ENCODE peak calls at places on chromosomes 2 and 18, in six cellular contexts. One of them, this sample, is unnamed.

GRCh38 chr2:12116228-12116750 is 369.9 kb downstream of the LPIN1 start:
- DNase-seq in IMR-90: no peak
- DNase-seq in endothelial cell of umbilical vein: no peak
- DNase-seq in mammary epithelial cell: no peak
- DNase-seq in PC-3: no peak
- DNase-seq in H9: no peak
- DNase-seq in this sample: no peak

GRCh38 chr2:241584446-241584845 is 25.9 kb downstream of the BOK start:
- DNase-seq in IMR-90: peak; percentile 42
- DNase-seq in PC-3: peak; percentile 36
- DNase-seq in mammary epithelial cell: peak; percentile 16
- DNase-seq in endothelial cell of umbilical vein: no peak
- DNase-seq in H9: no peak
- DNase-seq in this sample: peak; percentile 21

GRCh38 chr2:190466819-190467444 is 58.8 kb downstream of the MFSD6 start:
- DNase-seq in PC-3: peak; percentile 7
- DNase-seq in H9: no peak
- DNase-seq in endothelial cell of umbilical vein: no peak
- DNase-seq in IMR-90: peak; percentile 25
- DNase-seq in mammary epithelial cell: peak; percentile 24
- DNase-seq in this sample: no peak

GRCh38 chr18:35688757-35689156 is 107.2 kb downstream of the GALNT1 start:
- DNase-seq in H9: no peak
- DNase-seq in endothelial cell of umbilical vein: no peak
- DNase-seq in mammary epithelial cell: peak; percentile 57
- DNase-seq in PC-3: no peak
- DNase-seq in IMR-90: no peak
- DNase-seq in this sample: no peak

GRCh38 chr2:165837122-165837521 is 43.1 kb upstream of the GALNT3 start:
- DNase-seq in PC-3: peak; percentile 47
- DNase-seq in H9: no peak
- DNase-seq in mammary epithelial cell: peak; percentile 48
- DNase-seq in endothelial cell of umbilical vein: no peak
- DNase-seq in IMR-90: peak; percentile 66
- DNase-seq in this sample: peak; percentile 45

GRCh38 chr2:129301431-129301913 is 678.0 kb upstream of the RAB6C start:
- DNase-seq in endothelial cell of umbilical vein: no peak
- DNase-seq in IMR-90: no peak
- DNase-seq in mammary epithelial cell: no peak
- DNase-seq in H9: no peak
- DNase-seq in PC-3: no peak
- DNase-seq in this sample: no peak

GRCh38 chr18:25248755-25249154 is 103.2 kb downstream of the ZNF521 start:
- DNase-seq in mammary epithelial cell: no peak
- DNase-seq in IMR-90: peak; percentile 41
- DNase-seq in PC-3: peak; percentile 88
- DNase-seq in endothelial cell of umbilical vein: no peak
- DNase-seq in H9: no peak
- DNase-seq in this sample: no peak

GRCh38 chr2:221771297-221771696 is 199.2 kb upstream of the EPHA4 start:
- DNase-seq in IMR-90: no peak
- DNase-seq in H9: no peak
- DNase-seq in PC-3: no peak
- DNase-seq in mammary epithelial cell: no peak
- DNase-seq in endothelial cell of umbilical vein: no peak
- DNase-seq in this sample: no peak

GRCh38 chr2:202529389-202529788 is 105.4 kb upstream of the FAM117B start:
- DNase-seq in endothelial cell of umbilical vein: peak; percentile 58
- DNase-seq in H9: no peak
- DNase-seq in mammary epithelial cell: peak; percentile 33
- DNase-seq in PC-3: peak; percentile 43
- DNase-seq in IMR-90: peak; percentile 86
- DNase-seq in this sample: no peak

GRCh38 chr2:11121099-11121822 is 34.0 kb upstream of the SLC66A3 start:
- DNase-seq in H9: no peak
- DNase-seq in endothelial cell of umbilical vein: no peak
- DNase-seq in PC-3: no peak
- DNase-seq in mammary epithelial cell: no peak
- DNase-seq in IMR-90: peak; percentile 31
- DNase-seq in this sample: peak; percentile 77

GRCh38 chr18:74951165-74951760 is 257.7 kb downstream of the PTGR3 start:
- DNase-seq in mammary epithelial cell: peak; percentile 87
- DNase-seq in H9: no peak
- DNase-seq in IMR-90: peak; percentile 99
- DNase-seq in endothelial cell of umbilical vein: peak; percentile 98
- DNase-seq in PC-3: peak; percentile 91
- DNase-seq in this sample: peak; percentile 89

GRCh38 chr18:59512025-59512710 is 153.1 kb upstream of the LMAN1 start:
- DNase-seq in IMR-90: no peak
- DNase-seq in mammary epithelial cell: no peak
- DNase-seq in endothelial cell of umbilical vein: no peak
- DNase-seq in H9: no peak
- DNase-seq in PC-3: no peak
- DNase-seq in this sample: no peak

GRCh38 chr18:21134895-21135294 is 23.3 kb upstream of the ROCK1 start:
- DNase-seq in mammary epithelial cell: peak; percentile 20
- DNase-seq in H9: no peak
- DNase-seq in PC-3: peak; percentile 48
- DNase-seq in IMR-90: peak; percentile 7
- DNase-seq in endothelial cell of umbilical vein: peak; percentile 50
- DNase-seq in this sample: peak; percentile 77

DNA sequence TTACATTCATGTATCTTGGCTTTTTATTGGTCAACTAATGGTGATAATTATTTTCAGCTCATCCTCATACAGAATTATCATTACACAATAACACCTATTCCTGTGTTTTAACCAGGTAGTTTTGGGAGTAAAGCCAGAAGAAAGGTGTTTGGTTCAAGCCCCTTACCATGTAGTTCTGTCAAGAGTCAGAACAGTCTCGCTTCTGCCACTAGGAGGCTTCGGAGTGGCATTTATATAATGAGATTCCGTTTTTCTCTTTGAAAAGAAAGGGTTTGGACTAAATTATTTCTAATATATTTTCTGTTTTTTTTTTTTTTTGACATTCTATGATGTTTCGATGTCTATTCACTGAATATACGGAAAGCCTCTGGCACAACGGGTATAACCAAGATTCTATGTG is 217.8 kb downstream of the CDH7 start:
- DNase-seq in PC-3: peak; percentile 24
- DNase-seq in endothelial cell of umbilical vein: no peak
- DNase-seq in H9: no peak
- DNase-seq in mammary epithelial cell: no peak
- DNase-seq in IMR-90: no peak
- DNase-seq in this sample: no peak
- TF ChIP-seq CTCF in PC-3: peak; percentile 69
- TF ChIP-seq CTCF in endothelial cell of umbilical vein: no peak
- TF ChIP-seq CTCF in H9: peak; percentile 76
- TF ChIP-seq CTCF in mammary epithelial cell: no peak
- TF ChIP-seq CTCF in IMR-90: no peak
- TF ChIP-seq CTCF in this sample: no peak

DNA sequence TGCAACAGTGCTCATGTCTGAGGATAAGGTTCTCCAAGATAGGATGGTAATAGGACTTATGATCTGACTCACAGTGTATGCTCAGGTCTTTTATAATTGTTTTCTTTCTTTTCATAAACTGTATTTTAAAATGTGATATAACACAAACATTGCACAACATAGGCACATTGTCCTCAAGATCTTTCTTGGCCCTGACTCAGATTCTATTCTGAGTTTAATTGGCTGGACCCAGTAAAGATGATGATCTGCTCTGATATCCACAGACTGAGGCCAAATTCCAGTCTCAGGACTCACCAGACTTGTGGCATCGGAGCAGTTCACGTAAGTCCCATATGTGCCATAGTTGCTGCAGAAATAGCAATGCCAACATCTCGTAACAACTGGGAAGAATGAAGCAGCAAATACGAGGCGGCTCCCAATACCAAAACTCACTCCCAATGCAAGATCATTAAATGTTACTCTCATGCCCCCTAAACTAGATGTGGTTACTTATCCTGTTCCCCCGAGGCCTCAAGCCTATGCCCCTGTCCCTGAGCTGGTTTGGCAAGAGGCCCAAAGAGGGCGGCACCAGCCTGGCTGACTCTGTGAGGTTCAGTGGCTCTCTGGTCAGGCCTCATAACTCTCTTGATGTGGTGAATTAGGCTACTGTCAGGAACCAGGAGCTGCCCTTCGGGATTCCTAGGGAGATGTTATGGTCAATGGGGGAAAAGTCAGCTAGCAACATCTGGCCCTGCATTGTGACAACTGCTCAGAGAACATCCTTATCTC is 448.8 kb upstream of the SLC14A2 start:
- DNase-seq in H9: no peak
- DNase-seq in mammary epithelial cell: peak; percentile 97
- DNase-seq in IMR-90: peak; percentile 80
- DNase-seq in endothelial cell of umbilical vein: no peak
- DNase-seq in PC-3: peak; percentile 84
- DNase-seq in this sample: peak; percentile 42
- H3K4me2 ChIP-seq in H9: no peak overlapping the region
- H3K4me2 ChIP-seq in mammary epithelial cell: peak overlapping the region; percentile 67
- H3K4me2 ChIP-seq in IMR-90: no peak overlapping the region
- H3K4me2 ChIP-seq in endothelial cell of umbilical vein: no peak overlapping the region
- H3K4me2 ChIP-seq in PC-3: peak overlapping the region; percentile 85
- H3K4me2 ChIP-seq in this sample: peak overlapping the region; percentile 75

GRCh38 chr2:160428425-160428763 is 65.2 kb downstream of the RBMS1 start:
- DNase-seq in mammary epithelial cell: no peak
- DNase-seq in IMR-90: no peak
- DNase-seq in H9: no peak
- DNase-seq in endothelial cell of umbilical vein: no peak
- DNase-seq in PC-3: no peak
- DNase-seq in this sample: no peak

GRCh38 chr2:160425394-160425793 is 68.2 kb downstream of the RBMS1 start:
- DNase-seq in PC-3: no peak
- DNase-seq in mammary epithelial cell: peak; percentile 19
- DNase-seq in endothelial cell of umbilical vein: no peak
- DNase-seq in H9: no peak
- DNase-seq in IMR-90: peak; percentile 81
- DNase-seq in this sample: no peak

GRCh38 chr2:160427629-160428424 is 65.8 kb downstream of the RBMS1 start:
- DNase-seq in mammary epithelial cell: peak; percentile 49
- DNase-seq in H9: no peak
- DNase-seq in PC-3: no peak
- DNase-seq in IMR-90: peak; percentile 87
- DNase-seq in endothelial cell of umbilical vein: peak; percentile 57
- DNase-seq in this sample: no peak

GRCh38 chr2:160426604-160427003 is 67.0 kb downstream of the RBMS1 start:
- DNase-seq in PC-3: no peak
- DNase-seq in IMR-90: no peak
- DNase-seq in endothelial cell of umbilical vein: no peak
- DNase-seq in mammary epithelial cell: no peak
- DNase-seq in H9: no peak
- DNase-seq in this sample: no peak

GRCh38 chr2:160425794-160426193 is 67.8 kb downstream of the RBMS1 start:
- DNase-seq in mammary epithelial cell: no peak
- DNase-seq in H9: no peak
- DNase-seq in endothelial cell of umbilical vein: no peak
- DNase-seq in PC-3: no peak
- DNase-seq in IMR-90: no peak
- DNase-seq in this sample: no peak
- H3K4me1 ChIP-seq in mammary epithelial cell: peaks cover 15% of the 10 kb centered on the region
- H3K4me1 ChIP-seq in H9: no peaks in the 10 kb centered on the region
- H3K4me1 ChIP-seq in endothelial cell of umbilical vein: peaks cover 26% of the 10 kb centered on the region
- H3K4me1 ChIP-seq in PC-3: peaks cover 20% of the 10 kb centered on the region
- H3K4me1 ChIP-seq in IMR-90: peaks cover 11% of the 10 kb centered on the region
- H3K4me1 ChIP-seq in this sample: peaks cover 30% of the 10 kb centered on the region

DNA sequence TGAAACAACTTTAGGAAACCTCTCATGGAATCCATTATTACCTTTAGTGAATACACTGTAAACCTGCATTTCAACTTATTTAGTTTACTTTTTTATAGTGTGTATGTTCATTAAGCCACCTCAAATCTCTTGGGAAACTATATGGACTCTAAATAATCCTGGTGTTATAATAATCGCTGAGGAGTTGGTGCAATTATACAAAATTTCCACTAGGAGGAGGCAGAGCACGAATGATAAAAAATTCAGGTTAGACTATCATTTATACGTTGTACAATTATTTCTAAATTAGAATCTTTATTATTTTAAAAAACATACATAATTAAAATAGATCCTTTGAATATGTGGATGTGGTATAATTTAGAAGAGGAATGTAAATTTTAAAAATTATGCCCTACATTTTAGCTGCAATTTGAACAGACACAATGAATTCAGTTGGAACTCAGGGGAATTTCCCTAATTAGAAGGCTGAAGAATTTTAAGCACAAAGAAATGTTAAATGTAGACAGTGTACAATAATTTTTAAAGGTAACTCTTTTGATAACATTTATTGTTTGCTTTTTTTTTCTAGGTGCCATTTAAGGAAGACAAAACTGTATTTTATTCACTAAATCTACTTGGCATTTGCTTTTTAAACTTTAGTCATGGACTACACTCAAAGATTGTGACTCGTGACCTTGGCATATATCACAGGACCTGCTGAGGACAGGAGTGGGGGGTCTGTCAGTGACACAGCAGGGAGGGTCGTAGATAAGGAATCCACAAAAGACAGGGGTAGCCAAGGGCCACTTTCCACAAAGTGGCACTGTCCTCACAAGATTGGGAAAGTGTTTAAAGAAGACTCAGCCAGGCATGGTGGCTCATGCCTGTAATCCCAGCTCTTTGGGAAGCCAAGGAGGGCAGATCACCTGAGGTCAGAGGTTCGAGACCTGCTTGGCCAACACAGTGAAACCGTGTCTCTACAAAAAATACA is 45.5 kb downstream of the RAB12 start:
- DNase-seq in endothelial cell of umbilical vein: peak; percentile 29
- DNase-seq in mammary epithelial cell: no peak
- DNase-seq in IMR-90: peak; percentile 34
- DNase-seq in PC-3: peak; percentile 68
- DNase-seq in H9: no peak
- DNase-seq in this sample: peak; percentile 82
- TF ChIP-seq CTCF in endothelial cell of umbilical vein: peak; percentile 45
- TF ChIP-seq CTCF in mammary epithelial cell: peak; percentile 71
- TF ChIP-seq CTCF in IMR-90: peak; percentile 88
- TF ChIP-seq CTCF in PC-3: peak; percentile 71
- TF ChIP-seq CTCF in H9: peak; percentile 87
- TF ChIP-seq CTCF in this sample: peak; percentile 75

GRCh38 chr2:171248205-171248662 is 87.5 kb upstream of the TLK1 start:
- DNase-seq in IMR-90: no peak
- DNase-seq in endothelial cell of umbilical vein: no peak
- DNase-seq in PC-3: no peak
- DNase-seq in H9: no peak
- DNase-seq in mammary epithelial cell: no peak
- DNase-seq in this sample: no peak
- H3K4me2 ChIP-seq in IMR-90: no peak overlapping the region
- H3K4me2 ChIP-seq in endothelial cell of umbilical vein: no peak overlapping the region
- H3K4me2 ChIP-seq in PC-3: no peak overlapping the region
- H3K4me2 ChIP-seq in H9: no peak overlapping the region
- H3K4me2 ChIP-seq in mammary epithelial cell: no peak overlapping the region
- H3K4me2 ChIP-seq in this sample: no peak overlapping the region

GRCh38 chr2:65378308-65378689 is 54.1 kb downstream of the SPRED2 start:
- DNase-seq in mammary epithelial cell: no peak
- DNase-seq in endothelial cell of umbilical vein: no peak
- DNase-seq in H9: no peak
- DNase-seq in PC-3: no peak
- DNase-seq in IMR-90: no peak
- DNase-seq in this sample: no peak
- H3K4me1 ChIP-seq in mammary epithelial cell: peaks cover 77% of the 10 kb centered on the region
- H3K4me1 ChIP-seq in endothelial cell of umbilical vein: peaks cover 19% of the 10 kb centered on the region
- H3K4me1 ChIP-seq in H9: peaks cover 7% of the 10 kb centered on the region
- H3K4me1 ChIP-seq in PC-3: peaks cover 82% of the 10 kb centered on the region
- H3K4me1 ChIP-seq in IMR-90: peaks cover 21% of the 10 kb centered on the region
- H3K4me1 ChIP-seq in this sample: peaks cover 42% of the 10 kb centered on the region

GRCh38 chr2:71995067-71995665 is 152.5 kb downstream of the CYP26B1 start:
- DNase-seq in PC-3: peak; percentile 59
- DNase-seq in H9: no peak
- DNase-seq in IMR-90: peak; percentile 5
- DNase-seq in mammary epithelial cell: peak; percentile 8
- DNase-seq in endothelial cell of umbilical vein: no peak
- DNase-seq in this sample: no peak
- TF ChIP-seq CTCF in PC-3: peak; percentile 84
- TF ChIP-seq CTCF in H9: peak; percentile 70
- TF ChIP-seq CTCF in IMR-90: peak; percentile 45
- TF ChIP-seq CTCF in mammary epithelial cell: peak; percentile 18
- TF ChIP-seq CTCF in endothelial cell of umbilical vein: no peak
- TF ChIP-seq CTCF in this sample: peak; percentile 78

This sample was measured in osteoblast.